ENCODE peak calls at places on chromosomes 16 and 17, in ten cellular contexts. B is T-helper 22 cell; P is B cell; H is RWPE1; Y is NCI-H345; K is central memory CD4-positive, alpha-beta T cell; Q is SIG-M5; S is ACHN; I is DMS79 treated with DMSO at 0.1 percent for 48 hours; N is activated CD4-positive, CD25-positive, alpha-beta regulatory T cell treated with anti-CD3 and anti-CD28 coated beads, Interleukin-2, amount 50 U/mL, for 16 hours. U is an unnamed sample.

GRCh38 chr16:86303787-86304685 is 206.3 kb upstream of the FOXF1 start:
- DNase-seq in B (no peak), P (no peak), H (no peak), Y (no peak), K (no peak), Q (no peak), S (no peak), I (no peak), N (no peak), U (peak; percentile 71)

GRCh38 chr16:4288148-4288921 is 15.5 kb upstream of the TFAP4 start:
- DNase-seq in B (peak; percentile 56), P (peak; percentile 88), H (peak; percentile 70), Y (peak; percentile 65), K (peak; percentile 69), Q (no peak), S (peak; percentile 73), I (no peak), N (peak; percentile 62), U (peak; percentile 70)

GRCh38 chr16:78002915-78003538 is 19.3 kb upstream of the CLEC3A start:
- DNase-seq in B (peak; percentile 9), P (peak; percentile 55), H (peak; percentile 79), Y (peak; percentile 84), K (peak; percentile 48), Q (no peak), S (peak; percentile 95), I (peak; percentile 16), N (peak; percentile 21), U (peak; percentile 83)

GRCh38 chr17:7056386-7056785 is 12.5 kb upstream of the SLC16A11 start:
- DNase-seq in B (no peak), P (no peak), H (no peak), Y (no peak), K (no peak), Q (no peak), S (peak; percentile 44), I (no peak), N (no peak), U (no peak)

GRCh38 chr16:53089434-53090270 is 34.9 kb downstream of the CHD9 start:
- DNase-seq in B (no peak), P (no peak), H (no peak), Y (peak; percentile 39), K (no peak), Q (no peak), S (no peak), I (peak; percentile 42), N (no peak), U (peak; percentile 32)

GRCh38 chr17:16491703-16492612 is at the start of gene LRRC75A:
- DNase-seq in B (peak; percentile 37), P (peak; percentile 74), H (peak; percentile 59), Y (peak; percentile 42), K (peak; percentile 30), Q (no peak), S (peak; percentile 51), I (no peak), N (no peak), U (peak; percentile 20)

GRCh38 chr16:1082266-1082951 is 9.9 kb downstream of the SSTR5 start:
- DNase-seq in B (no peak), P (no peak), H (peak; percentile 82), Y (no peak), K (no peak), Q (no peak), S (peak; percentile 14), I (no peak), N (no peak), U (peak; percentile 41)

GRCh38 chr16:84329849-84330684 is 35.4 kb downstream of the WFDC1 start:
- DNase-seq in B (no peak), P (no peak), H (no peak), Y (no peak), K (no peak), Q (no peak), S (no peak), I (no peak), N (no peak), U (no peak)

GRCh38 chr17:17784599-17785264 is 52.1 kb downstream of the SREBF1 start:
- DNase-seq in B (no peak), P (peak; percentile 41), H (no peak), Y (no peak), K (no peak), Q (no peak), S (peak; percentile 33), I (no peak), N (no peak), U (no peak)

GRCh38 chr16:68356249-68356918 is 45.6 kb downstream of the PRMT7 start:
- DNase-seq in B (peak; percentile 67), P (no peak), H (no peak), Y (no peak), K (peak; percentile 81), Q (peak; percentile 19), S (no peak), I (no peak), N (peak; percentile 37), U (no peak)

GRCh38 chr17:75679706-75680201 is 12.6 kb downstream of the SAP30BP start:
- DNase-seq in B (no peak), P (no peak), H (peak; percentile 49), Y (no peak), K (no peak), Q (no peak), S (peak; percentile 41), I (no peak), N (no peak), U (peak; percentile 41)

GRCh38 chr16:19348125-19348524 is 62.6 kb downstream of the CLEC19A start:
- DNase-seq in B (no peak), P (no peak), H (no peak), Y (no peak), K (no peak), Q (no peak), S (no peak), I (no peak), N (no peak), U (no peak)

GRCh38 chr16:89522287-89522686 is 14.1 kb downstream of the SPG7 start:
- DNase-seq in B (no peak), P (no peak), H (no peak), Y (no peak), K (no peak), Q (no peak), S (no peak), I (no peak), N (no peak), U (no peak)

GRCh38 chr16:10087151-10087550 is 95.1 kb downstream of the GRIN2A start:
- DNase-seq in B (no peak), P (no peak), H (no peak), Y (no peak), K (no peak), Q (no peak), S (no peak), I (no peak), N (no peak), U (no peak)

GRCh38 chr16:67773099-67773498 is 33.3 kb downstream of the RANBP10 start:
- DNase-seq in B (no peak), P (no peak), H (no peak), Y (no peak), K (no peak), Q (no peak), S (no peak), I (no peak), N (no peak), U (no peak)

GRCh38 chr16:10561001-10561400 is 19.4 kb downstream of the EMP2 start:
- DNase-seq in B (no peak), P (no peak), H (no peak), Y (no peak), K (no peak), Q (no peak), S (no peak), I (no peak), N (no peak), U (no peak)

U was measured in fibroblast of lung.